ENCODE peak calls at places on chromosomes 11 and 22, in six cellular contexts. One of them, this sample, is unnamed.

GRCh38 chr22:50258361-50259292 is 2.9 kb downstream of the MAPK12 start:
- ATAC-seq in HCT116: no peak
- ATAC-seq in GM23338: no peak
- ATAC-seq in GM12878: no peak
- ATAC-seq in HepG2: no peak
- ATAC-seq in Panc1: no peak
- ATAC-seq in this sample: no peak

GRCh38 chr11:78801161-78801884 is 226.7 kb upstream of the NARS2 start:
- ATAC-seq in HCT116: no peak
- ATAC-seq in GM23338: no peak
- ATAC-seq in GM12878: no peak
- ATAC-seq in HepG2: no peak
- ATAC-seq in Panc1: peak
- ATAC-seq in this sample: peak

GRCh38 chr11:69308531-69308930 is 14.6 kb downstream of the MYEOV start:
- ATAC-seq in HCT116: no peak
- ATAC-seq in GM23338: no peak
- ATAC-seq in GM12878: no peak
- ATAC-seq in HepG2: no peak
- ATAC-seq in Panc1: peak
- ATAC-seq in this sample: no peak

GRCh38 chr11:120381401-120381800 is 45.2 kb downstream of the ARHGEF12 start:
- ATAC-seq in HCT116: no peak
- ATAC-seq in GM23338: no peak
- ATAC-seq in GM12878: no peak
- ATAC-seq in HepG2: peak
- ATAC-seq in Panc1: no peak
- ATAC-seq in this sample: no peak

GRCh38 chr11:77175869-77176539 is 48.0 kb downstream of the MYO7A start:
- ATAC-seq in HCT116: no peak
- ATAC-seq in GM23338: peak
- ATAC-seq in GM12878: peak
- ATAC-seq in HepG2: no peak
- ATAC-seq in Panc1: no peak
- ATAC-seq in this sample: peak

GRCh38 chr11:60951611-60951908 is 416 bp downstream of the SLC15A3 start:
- ATAC-seq in HCT116: no peak
- ATAC-seq in GM23338: peak
- ATAC-seq in GM12878: peak
- ATAC-seq in HepG2: no peak
- ATAC-seq in Panc1: no peak
- ATAC-seq in this sample: peak

GRCh38 chr11:34823197-34823596 is 93.0 kb downstream of the APIP start:
- ATAC-seq in HCT116: no peak
- ATAC-seq in GM23338: no peak
- ATAC-seq in GM12878: no peak
- ATAC-seq in HepG2: no peak
- ATAC-seq in Panc1: no peak
- ATAC-seq in this sample: peak

GRCh38 chr22:31044262-31044861 is 36.8 kb upstream of the SMTN start:
- ATAC-seq in HCT116: no peak
- ATAC-seq in GM23338: peak
- ATAC-seq in GM12878: no peak
- ATAC-seq in HepG2: peak
- ATAC-seq in Panc1: no peak
- ATAC-seq in this sample: peak

GRCh38 chr11:596374-596773 is 19.4 kb downstream of the IRF7 start:
- ATAC-seq in HCT116: no peak
- ATAC-seq in GM23338: no peak
- ATAC-seq in GM12878: no peak
- ATAC-seq in HepG2: no peak
- ATAC-seq in Panc1: no peak
- ATAC-seq in this sample: no peak

GRCh38 chr11:128190312-128190711 is 397.0 kb downstream of the ETS1 start:
- ATAC-seq in HCT116: no peak
- ATAC-seq in GM23338: no peak
- ATAC-seq in GM12878: no peak
- ATAC-seq in HepG2: no peak
- ATAC-seq in Panc1: no peak
- ATAC-seq in this sample: no peak

GRCh38 chr11:72497731-72498130 is 63.4 kb upstream of the CLPB start:
- ATAC-seq in HCT116: no peak
- ATAC-seq in GM23338: no peak
- ATAC-seq in GM12878: no peak
- ATAC-seq in HepG2: no peak
- ATAC-seq in Panc1: no peak
- ATAC-seq in this sample: no peak

GRCh38 chr11:111693224-111693937 is 72.8 kb downstream of the PPP2R1B start:
- ATAC-seq in HCT116: no peak
- ATAC-seq in GM23338: peak
- ATAC-seq in GM12878: peak
- ATAC-seq in HepG2: no peak
- ATAC-seq in Panc1: no peak
- ATAC-seq in this sample: no peak

GRCh38 chr11:88363566-88364169 is 26.1 kb upstream of the CTSC start:
- ATAC-seq in HCT116: no peak
- ATAC-seq in GM23338: no peak
- ATAC-seq in GM12878: peak
- ATAC-seq in HepG2: no peak
- ATAC-seq in Panc1: no peak
- ATAC-seq in this sample: no peak

GRCh38 chr11:10623797-10624761 is 55.6 kb upstream of the LYVE1 start:
- ATAC-seq in HCT116: peak
- ATAC-seq in GM23338: peak
- ATAC-seq in GM12878: peak
- ATAC-seq in HepG2: peak
- ATAC-seq in Panc1: peak
- ATAC-seq in this sample: peak

GRCh38 chr11:119222308-119222707 is 16.2 kb downstream of the CBL start:
- ATAC-seq in HCT116: no peak
- ATAC-seq in GM23338: no peak
- ATAC-seq in GM12878: no peak
- ATAC-seq in HepG2: no peak
- ATAC-seq in Panc1: peak
- ATAC-seq in this sample: peak

GRCh38 chr22:16783930-16784354 is 41.3 kb downstream of the XKR3 start:
- ATAC-seq in HCT116: peak
- ATAC-seq in GM23338: peak
- ATAC-seq in GM12878: peak
- ATAC-seq in HepG2: peak
- ATAC-seq in Panc1: no peak
- ATAC-seq in this sample: no peak
- TF ChIP-seq CTCF in HCT116: peak
- TF ChIP-seq CTCF in GM23338: peak
- TF ChIP-seq CTCF in GM12878: peak
- TF ChIP-seq CTCF in HepG2: peak
- TF ChIP-seq CTCF in Panc1: peak
- TF ChIP-seq CTCF in this sample: no peak

GRCh38 chr11:38006466-38006865 is 1408.4 kb upstream of the RAG2 start:
- ATAC-seq in HCT116: no peak
- ATAC-seq in GM23338: no peak
- ATAC-seq in GM12878: no peak
- ATAC-seq in HepG2: no peak
- ATAC-seq in Panc1: no peak
- ATAC-seq in this sample: no peak

DNA sequence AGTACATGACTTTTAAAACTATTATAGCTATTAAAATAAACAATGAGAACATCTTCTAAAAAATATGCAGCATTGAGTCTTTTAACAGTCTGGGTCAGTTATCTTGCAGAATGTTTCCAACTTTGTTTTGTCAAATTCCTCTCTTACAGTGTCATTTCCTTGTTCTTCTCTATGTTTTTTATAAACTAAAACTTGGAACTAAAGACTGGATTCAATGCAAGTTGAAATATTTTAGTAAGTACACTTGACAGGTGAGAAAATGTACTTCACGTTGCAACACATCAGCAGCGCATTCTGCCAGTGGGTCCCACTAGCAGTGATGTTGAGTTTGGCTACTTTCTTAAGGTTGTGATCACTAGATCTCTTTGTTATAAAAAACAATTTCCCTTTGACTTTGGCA is 1407.6 kb upstream of the RAG2 start:
- ATAC-seq in HCT116: no peak
- ATAC-seq in GM23338: no peak
- ATAC-seq in GM12878: no peak
- ATAC-seq in HepG2: no peak
- ATAC-seq in Panc1: no peak
- ATAC-seq in this sample: peak
- TF ChIP-seq POLR2AphosphoS5 in HCT116: no peak
- TF ChIP-seq POLR2AphosphoS5 in GM23338: no peak
- TF ChIP-seq POLR2AphosphoS5 in GM12878: no peak
- TF ChIP-seq POLR2AphosphoS5 in HepG2: no peak
- TF ChIP-seq POLR2AphosphoS5 in Panc1: no peak
- TF ChIP-seq POLR2AphosphoS5 in this sample: no peak

GRCh38 chr11:84384637-84385227 is 1098.6 kb upstream of the CCDC90B start:
- ATAC-seq in HCT116: no peak
- ATAC-seq in GM23338: no peak
- ATAC-seq in GM12878: peak
- ATAC-seq in HepG2: no peak
- ATAC-seq in Panc1: no peak
- ATAC-seq in this sample: no peak

GRCh38 chr11:84396521-84396920 is 1110.4 kb upstream of the CCDC90B start:
- ATAC-seq in HCT116: no peak
- ATAC-seq in GM23338: no peak
- ATAC-seq in GM12878: no peak
- ATAC-seq in HepG2: no peak
- ATAC-seq in Panc1: no peak
- ATAC-seq in this sample: no peak

DNA sequence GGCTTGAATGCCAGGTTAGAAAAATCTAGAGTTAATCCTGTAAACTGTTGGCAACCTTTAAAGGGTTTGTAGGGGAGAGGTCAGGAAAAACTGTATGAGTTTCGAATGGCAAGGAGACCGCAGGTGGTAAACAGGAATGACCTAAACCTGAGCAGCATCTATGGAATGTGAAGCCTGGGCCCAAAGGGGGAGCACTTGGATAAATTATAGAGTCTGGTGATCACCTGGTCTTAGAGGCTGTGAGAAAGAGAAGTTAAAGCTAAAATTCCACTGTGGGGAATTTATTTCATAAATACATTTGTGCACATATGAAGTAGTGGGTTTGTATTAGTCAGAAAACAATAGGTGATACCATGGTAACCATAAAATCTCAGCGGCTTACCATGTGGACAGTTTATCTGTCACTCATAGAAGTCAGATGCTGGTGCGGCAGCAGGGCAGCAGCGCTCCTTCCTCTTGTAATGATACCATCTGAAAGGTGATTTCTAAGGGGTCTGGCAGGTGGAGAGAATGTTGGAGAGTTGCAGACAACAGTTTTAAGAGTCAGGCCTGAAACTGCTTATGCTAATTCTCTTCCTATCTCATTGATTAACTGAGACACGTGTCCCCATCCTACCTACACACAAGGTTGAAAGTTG is 1104.4 kb upstream of the CCDC90B start:
- ATAC-seq in HCT116: no peak
- ATAC-seq in GM23338: peak
- ATAC-seq in GM12878: no peak
- ATAC-seq in HepG2: peak
- ATAC-seq in Panc1: no peak
- ATAC-seq in this sample: no peak
- TF ChIP-seq CTCF in HCT116: no peak
- TF ChIP-seq CTCF in GM23338: peak
- TF ChIP-seq CTCF in GM12878: no peak
- TF ChIP-seq CTCF in HepG2: no peak
- TF ChIP-seq CTCF in Panc1: peak
- TF ChIP-seq CTCF in this sample: no peak

GRCh38 chr11:117510646-117511045 is 183.0 kb downstream of the CEP164 start:
- ATAC-seq in HCT116: no peak
- ATAC-seq in GM23338: no peak
- ATAC-seq in GM12878: no peak
- ATAC-seq in HepG2: no peak
- ATAC-seq in Panc1: no peak
- ATAC-seq in this sample: no peak

GRCh38 chr11:117513666-117514065 is 186.0 kb downstream of the CEP164 start:
- ATAC-seq in HCT116: no peak
- ATAC-seq in GM23338: no peak
- ATAC-seq in GM12878: no peak
- ATAC-seq in HepG2: no peak
- ATAC-seq in Panc1: no peak
- ATAC-seq in this sample: no peak

GRCh38 chr11:117511981-117512448 is 184.4 kb downstream of the CEP164 start:
- ATAC-seq in HCT116: no peak
- ATAC-seq in GM23338: no peak
- ATAC-seq in GM12878: no peak
- ATAC-seq in HepG2: peak
- ATAC-seq in Panc1: no peak
- ATAC-seq in this sample: no peak

GRCh38 chr11:117509543-117509942 is 181.9 kb downstream of the CEP164 start:
- ATAC-seq in HCT116: peak
- ATAC-seq in GM23338: no peak
- ATAC-seq in GM12878: no peak
- ATAC-seq in HepG2: no peak
- ATAC-seq in Panc1: no peak
- ATAC-seq in this sample: no peak

GRCh38 chr11:117511483-117511934 is 183.9 kb downstream of the CEP164 start:
- ATAC-seq in HCT116: no peak
- ATAC-seq in GM23338: no peak
- ATAC-seq in GM12878: no peak
- ATAC-seq in HepG2: no peak
- ATAC-seq in Panc1: no peak
- ATAC-seq in this sample: no peak
- TF ChIP-seq POLR2AphosphoS5 in HCT116: no peak
- TF ChIP-seq POLR2AphosphoS5 in GM23338: no peak
- TF ChIP-seq POLR2AphosphoS5 in GM12878: no peak
- TF ChIP-seq POLR2AphosphoS5 in HepG2: no peak
- TF ChIP-seq POLR2AphosphoS5 in Panc1: no peak
- TF ChIP-seq POLR2AphosphoS5 in this sample: no peak

This sample was measured in gastroesophageal sphincter.